ENCODE peak calls at places on chromosomes 3 and 15, in eight cellular contexts. C, S, O, U, V, L, G and A are unnamed samples. For H3K9me3, the result is how much of the 10 kb centered on the place peaks cover.

GRCh38 chr3:155283092-155284056 is 10.1 kb downstream of the STRIT1 start:
- DNase-seq in C (no peak), S (no peak), O (no peak), U (no peak), V (no peak), L (no peak), G (no peak), A (no peak)

GRCh38 chr3:138846350-138846756 is 11.6 kb upstream of the PIK3CB start:
- DNase-seq in C (no peak), S (no peak), O (no peak), U (no peak), V (peak), L (no peak), G (no peak), A (no peak)

GRCh38 chr3:27978440-27978839 is 256.3 kb upstream of the EOMES start:
- DNase-seq in C (peak), S (no peak), O (no peak), U (peak), V (no peak), L (no peak), G (no peak), A (no peak)

GRCh38 chr3:4897765-4898453 is 81.3 kb upstream of the BHLHE40 start:
- DNase-seq in C (no peak), S (no peak), O (peak), U (peak), V (no peak), L (no peak), G (no peak), A (no peak)

GRCh38 chr3:89851974-89852621 is 744.7 kb downstream of the EPHA3 start:
- DNase-seq in C (no peak), S (no peak), O (peak), U (peak), V (peak), L (no peak), G (no peak), A (peak)

GRCh38 chr3:45688194-45688881 is 858 bp upstream of the SACM1L start:
- DNase-seq in C (no peak), S (no peak), O (peak), U (peak), V (peak), L (no peak), G (peak), A (peak)

GRCh38 chr15:56528136-56528535 is 63.2 kb upstream of the MNS1 start:
- DNase-seq in C (no peak), S (no peak), O (peak), U (no peak), V (no peak), L (no peak), G (peak), A (no peak)

GRCh38 chr3:15535757-15536156 is 14.3 kb upstream of the COLQ start:
- DNase-seq in C (peak), S (no peak), O (no peak), U (peak), V (no peak), L (no peak), G (no peak), A (no peak)

GRCh38 chr3:106827515-106828213 is 549.6 kb upstream of the CCDC54 start:
- DNase-seq in C (peak), S (no peak), O (no peak), U (peak), V (no peak), L (no peak), G (no peak), A (no peak)

GRCh38 chr3:161781381-161781780 is 284.8 kb downstream of the OTOL1 start:
- DNase-seq in C (no peak), S (no peak), O (no peak), U (no peak), V (peak), L (no peak), G (no peak), A (no peak)

GRCh38 chr15:54273928-54274327 is 295.7 kb downstream of the UNC13C start:
- DNase-seq in C (no peak), S (no peak), O (no peak), U (no peak), V (no peak), L (no peak), G (no peak), A (no peak)

GRCh38 chr15:73712107-73712506 is 27.9 kb downstream of the CD276 start:
- DNase-seq in C (no peak), S (no peak), O (no peak), U (no peak), V (no peak), L (no peak), G (no peak), A (no peak)

GRCh38 chr15:90598053-90598577 is 68.4 kb downstream of the CRTC3 start:
- DNase-seq in C (no peak), S (no peak), O (no peak), U (no peak), V (peak), L (peak), G (peak), A (peak)

GRCh38 chr3:179149239-179149887 is 1.2 kb downstream of the PIK3CA start:
- DNase-seq in C (peak), S (no peak), O (peak), U (peak), V (peak), L (peak), G (no peak), A (peak)

GRCh38 chr3:36904641-36905040 is 40.2 kb downstream of the TRANK1 start:
- DNase-seq in C (no peak), S (no peak), O (peak), U (peak), V (peak), L (no peak), G (no peak), A (no peak)

DNA sequence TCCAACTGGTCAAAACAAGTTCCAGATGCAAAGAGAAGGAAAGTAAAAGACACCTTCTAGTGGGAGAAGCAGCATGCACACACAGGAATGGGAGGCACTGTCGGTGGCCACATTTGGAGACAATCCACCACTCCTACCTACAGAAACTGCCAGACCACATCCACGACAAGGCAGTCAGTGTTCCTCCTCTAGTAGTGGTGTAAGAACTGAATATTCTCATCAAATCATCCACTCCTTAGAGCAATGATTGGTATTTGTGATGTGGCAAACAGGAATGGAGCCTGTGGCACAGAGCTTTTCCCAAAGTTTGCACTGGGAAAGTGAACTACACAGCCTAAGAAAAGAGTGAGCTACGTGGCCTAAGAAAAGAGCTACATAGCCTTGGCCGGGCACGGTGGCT is 5.1 kb upstream of the SPINT1 start:
- DNase-seq in C (peak), S (no peak), O (no peak), U (peak), V (no peak), L (no peak), G (no peak), A (no peak)
- H2AFZ ChIP-seq in C (no peak), S (no peak), O (no peak), U (no peak), V (no peak), L (no peak), G (no peak), A (no peak)

GRCh38 chr15:68559342-68560310 is 19.2 kb upstream of the CORO2B start:
- DNase-seq in C (peak), S (peak), O (peak), U (peak), V (peak), L (no peak), G (peak), A (peak)
- TF ChIP-seq EZH2 in C (no peak), S (no peak), O (no peak), U (no peak), V (no peak), L (no peak), G (no peak), A (no peak)

GRCh38 chr3:62369476-62369743 is 3.9 kb downstream of the FEZF2 start:
- DNase-seq in C (no peak), S (no peak), O (no peak), U (no peak), V (no peak), L (no peak), G (no peak), A (no peak)
- H3K9me3 ChIP-seq in C (under half), S (under half), O (under half), U (under half), V (under half), L (under half), G (under half), A (under half)

DNA sequence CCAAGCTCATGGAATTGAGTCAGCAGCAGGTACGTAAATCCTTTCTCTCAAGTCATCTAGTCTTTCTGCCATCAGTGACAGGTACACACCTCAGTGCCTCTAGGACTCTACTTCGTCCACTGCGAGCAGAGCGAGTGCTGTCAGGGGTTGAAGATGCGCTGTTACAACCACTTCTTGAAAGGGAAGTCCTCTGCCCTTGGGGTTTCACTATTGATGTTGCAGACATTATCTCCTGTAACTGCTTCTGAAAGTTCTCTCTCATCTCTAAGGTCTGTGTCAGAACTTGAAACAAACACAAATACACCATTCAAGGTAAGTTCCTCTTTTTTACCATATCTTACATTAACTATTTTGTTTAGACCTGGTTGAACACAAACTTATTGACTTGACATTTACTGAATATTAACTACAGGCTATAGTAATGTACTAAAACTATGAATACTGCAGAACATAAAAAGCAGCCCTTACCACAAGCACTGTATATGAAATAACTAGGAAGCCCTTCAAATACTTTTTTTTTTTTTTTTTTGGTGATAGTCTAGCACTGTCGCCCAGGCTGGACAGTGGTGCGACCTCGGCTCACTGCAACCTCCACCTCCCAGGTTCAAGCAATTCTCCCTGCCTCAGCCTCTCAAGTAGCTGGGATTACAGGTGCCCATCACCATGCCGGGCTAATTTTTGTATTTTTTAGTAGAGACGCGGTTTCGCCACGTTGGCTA is 41.5 kb downstream of the TOPBP1 start:
- DNase-seq in C (no peak), S (no peak), O (no peak), U (no peak), V (no peak), L (peak), G (no peak), A (no peak)
- H2AFZ ChIP-seq in C (no peak), S (no peak), O (no peak), U (no peak), V (no peak), L (no peak), G (no peak), A (no peak)

DNA sequence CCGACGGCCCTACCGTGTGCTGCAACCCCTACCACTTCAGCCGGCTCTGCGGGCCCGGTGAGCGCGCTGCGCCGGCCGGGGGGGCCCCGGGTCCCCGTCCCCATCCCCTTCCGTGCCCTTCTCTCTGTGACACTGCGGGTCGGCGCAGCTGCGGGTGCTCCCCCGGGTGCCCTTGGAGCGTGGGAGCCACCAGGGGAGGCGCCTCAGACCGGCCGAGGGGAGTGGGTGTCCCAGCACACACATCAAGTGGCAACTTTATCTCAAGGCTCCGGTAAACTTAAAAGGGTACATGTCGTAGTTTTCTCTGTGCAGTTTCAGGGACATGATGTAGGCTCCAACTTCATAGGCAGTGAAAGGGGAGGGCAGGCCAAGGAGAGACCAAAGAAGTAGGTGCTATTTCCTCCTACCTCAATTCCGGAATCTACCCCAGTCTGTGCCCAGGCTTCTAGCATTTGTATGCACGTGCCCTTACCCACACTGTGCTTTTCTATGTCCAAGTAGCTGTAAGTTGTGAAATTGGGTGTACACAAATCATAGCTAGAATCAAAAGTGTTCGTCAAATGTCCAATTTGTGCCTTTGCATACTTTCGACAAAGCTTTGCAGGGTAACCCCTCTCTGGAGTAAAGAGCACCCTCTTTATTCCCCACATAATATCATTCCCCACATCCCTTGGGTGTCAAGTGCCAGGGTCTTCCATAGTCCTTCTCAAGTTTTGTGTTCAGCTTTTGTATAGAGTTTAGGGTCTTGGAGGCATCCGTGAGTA is 2.2 kb downstream of the SMAD6 start:
- DNase-seq in C (no peak), S (no peak), O (no peak), U (no peak), V (no peak), L (no peak), G (no peak), A (no peak)
- TF ChIP-seq EZH2 in C (peak), S (no peak), O (no peak), U (no peak), V (no peak), L (no peak), G (no peak), A (no peak)

GRCh38 chr3:976021-976420 is 116.8 kb upstream of the CNTN6 start:
- DNase-seq in C (peak), S (no peak), O (no peak), U (no peak), V (no peak), L (no peak), G (no peak), A (no peak)
- H3K9me3 ChIP-seq in C (under half), S (under half), O (under half), U (under half), V (half or more), L (under half), G (under half), A (under half)

GRCh38 chr3:24726423-24726822 is 231.8 kb upstream of the THRB start:
- DNase-seq in C (no peak), S (no peak), O (no peak), U (no peak), V (no peak), L (no peak), G (no peak), A (no peak)

GRCh38 chr3:24725514-24726255 is 231.0 kb upstream of the THRB start:
- DNase-seq in C (peak), S (no peak), O (no peak), U (no peak), V (no peak), L (no peak), G (no peak), A (no peak)

DNA sequence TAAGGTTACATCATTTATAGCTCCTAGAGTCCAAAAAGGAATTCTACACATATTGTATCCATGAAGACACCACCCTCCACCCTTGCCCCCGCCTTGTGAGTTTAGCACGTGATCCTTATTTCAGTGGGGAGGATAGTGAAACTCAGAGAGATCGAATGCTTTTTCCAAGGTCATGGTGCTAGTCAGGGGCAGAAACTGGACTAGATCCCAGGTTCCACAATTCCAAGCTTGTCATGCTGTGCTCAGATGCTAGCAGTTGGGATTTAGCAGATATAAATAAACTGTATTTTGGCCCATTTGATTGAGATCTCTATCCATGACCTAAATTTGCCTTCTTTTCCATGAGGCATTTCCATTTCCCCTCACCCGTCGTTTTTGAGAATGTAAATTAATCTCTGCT is 227.5 kb upstream of the THRB start:
- DNase-seq in C (no peak), S (no peak), O (no peak), U (no peak), V (no peak), L (no peak), G (no peak), A (no peak)
- H2AFZ ChIP-seq in C (no peak), S (no peak), O (no peak), U (no peak), V (no peak), L (no peak), G (no peak), A (no peak)

GRCh38 chr15:99502182-99502581 is 63.6 kb upstream of the MEF2A start:
- DNase-seq in C (no peak), S (no peak), O (no peak), U (no peak), V (no peak), L (peak), G (no peak), A (no peak)

GRCh38 chr15:99504823-99505551 is 60.8 kb upstream of the MEF2A start:
- DNase-seq in C (peak), S (no peak), O (peak), U (peak), V (peak), L (no peak), G (peak), A (no peak)

GRCh38 chr15:99504071-99504822 is 61.5 kb upstream of the MEF2A start:
- DNase-seq in C (no peak), S (no peak), O (no peak), U (no peak), V (no peak), L (no peak), G (no peak), A (no peak)

GRCh38 chr15:99502661-99503060 is 63.1 kb upstream of the MEF2A start:
- DNase-seq in C (no peak), S (no peak), O (no peak), U (no peak), V (no peak), L (no peak), G (no peak), A (no peak)

GRCh38 chr15:99503411-99503810 is 62.4 kb upstream of the MEF2A start:
- DNase-seq in C (no peak), S (no peak), O (no peak), U (no peak), V (no peak), L (no peak), G (no peak), A (no peak)
- TF ChIP-seq EZH2 in C (no peak), S (no peak), O (no peak), U (no peak), V (no peak), L (no peak), G (no peak), A (no peak)

GRCh38 chr15:25234831-25235230 is 204.0 kb downstream of the UBE3A start:
- DNase-seq in C (no peak), S (no peak), O (no peak), U (no peak), V (no peak), L (no peak), G (no peak), A (no peak)
- H3K9me3 ChIP-seq in C (half or more), S (under half), O (under half), U (under half), V (half or more), L (under half), G (under half), A (under half)

DNA sequence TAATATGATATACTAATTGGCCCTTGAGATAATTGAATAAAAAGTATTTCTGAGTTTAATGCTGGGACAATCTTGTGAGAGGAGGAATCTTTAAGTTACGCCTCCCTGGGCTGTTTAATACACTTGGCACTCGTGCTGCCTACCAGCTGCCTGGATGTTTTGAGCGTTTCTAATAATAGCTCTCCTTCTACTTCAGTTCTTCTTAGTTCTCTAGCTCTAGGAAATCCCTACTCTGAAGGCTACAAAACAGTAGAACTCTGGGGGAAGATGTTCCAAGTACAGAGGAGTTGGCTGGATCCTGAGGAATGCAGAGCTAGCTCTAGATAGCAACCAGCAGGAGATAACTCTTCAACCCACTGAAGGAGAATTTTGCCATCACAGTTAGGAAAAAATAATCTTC is 3.5 kb downstream of the NAALADL2 start:
- DNase-seq in C (no peak), S (no peak), O (no peak), U (no peak), V (no peak), L (no peak), G (no peak), A (no peak)
- H2AFZ ChIP-seq in C (peak), S (no peak), O (peak), U (no peak), V (no peak), L (no peak), G (no peak), A (no peak)